ENCODE peak calls at places on chromosomes 2 and 18, in eight cellular contexts. F is prostate gland; M is left colon; V is activated CD4-positive, alpha-beta T cell treated with anti-CD3 and anti-CD28 coated beads, Interleukin-2, amount 50 U/mL, for 24 hours; A is NCI-H1092 treated with DMSO at 0.1 percent for 48 hours; Y is gastrocnemius medialis; G is NAMALWA; P is effector memory CD8-positive, alpha-beta T cell. B is an unnamed sample.

GRCh38 chr2:74507926-74508520 is 528 bp upstream of the PCGF1 start:
- DNase-seq in F (no peak), M (peak), V (no peak), A (no peak), Y (no peak), G (peak), P (no peak), B (no peak)

GRCh38 chr2:28613181-28613580 is 117.3 kb downstream of the PLB1 start:
- DNase-seq in F (no peak), M (no peak), V (no peak), A (no peak), Y (no peak), G (no peak), P (no peak), B (no peak)

GRCh38 chr2:106789185-106789584 is 96.8 kb downstream of the ST6GAL2 start:
- DNase-seq in F (no peak), M (no peak), V (no peak), A (no peak), Y (no peak), G (peak), P (no peak), B (no peak)

GRCh38 chr2:25586726-25587144 is 86.6 kb downstream of the DTNB start:
- DNase-seq in F (no peak), M (no peak), V (no peak), A (no peak), Y (no peak), G (peak), P (no peak), B (peak)

GRCh38 chr2:71256421-71256820 is 29.5 kb upstream of the PAIP2B start:
- DNase-seq in F (no peak), M (no peak), V (no peak), A (no peak), Y (no peak), G (no peak), P (no peak), B (peak)

GRCh38 chr2:73134471-73134870 is 21.7 kb upstream of the RAB11FIP5 start:
- DNase-seq in F (no peak), M (no peak), V (no peak), A (no peak), Y (no peak), G (no peak), P (no peak), B (no peak)

GRCh38 chr2:236180831-236181453 is 12.8 kb upstream of the GBX2 start:
- DNase-seq in F (no peak), M (no peak), V (peak), A (peak), Y (no peak), G (peak), P (no peak), B (no peak)

GRCh38 chr2:171923206-171923605 is 945 bp downstream of the HAT1 start:
- DNase-seq in F (no peak), M (no peak), V (no peak), A (no peak), Y (no peak), G (no peak), P (no peak), B (no peak)

GRCh38 chr2:71608034-71608433 is 154.7 kb downstream of the DYSF start:
- DNase-seq in F (no peak), M (peak), V (no peak), A (no peak), Y (no peak), G (no peak), P (no peak), B (no peak)

GRCh38 chr18:70991577-70991976 is 702.7 kb downstream of the SOCS6 start:
- DNase-seq in F (no peak), M (no peak), V (no peak), A (no peak), Y (no peak), G (no peak), P (no peak), B (no peak)

GRCh38 chr2:95389256-95390119 is 13.0 kb upstream of the FAHD2A start:
- DNase-seq in F (no peak), M (peak), V (peak), A (peak), Y (no peak), G (peak), P (peak), B (peak)

GRCh38 chr2:217978536-217979150 is 24.2 kb downstream of the TNS1 start:
- DNase-seq in F (no peak), M (no peak), V (no peak), A (no peak), Y (no peak), G (no peak), P (no peak), B (no peak)

GRCh38 chr2:62999905-63000304 is 50.7 kb upstream of the OTX1 start:
- DNase-seq in F (no peak), M (no peak), V (no peak), A (no peak), Y (no peak), G (no peak), P (no peak), B (no peak)

B was measured in hippocampal formation.